ENCODE peak calls at places on chromosome 6, in four cellular contexts. One of them, this sample, is unnamed.

GRCh38 chr6:139862311-139862710 is 487.9 kb upstream of the CITED2 start:
- DNase-seq in neural crest cell: no peak
- DNase-seq in Calu3: no peak
- DNase-seq in Peyer's patch: no peak
- DNase-seq in this sample: no peak

GRCh38 chr6:51830666-51831065 is 256.7 kb downstream of the PKHD1 start:
- DNase-seq in neural crest cell: no peak
- DNase-seq in Calu3: no peak
- DNase-seq in Peyer's patch: no peak
- DNase-seq in this sample: no peak

GRCh38 chr6:56842602-56843475 is 112.1 kb upstream of the BEND6 start:
- DNase-seq in neural crest cell: peak; percentile 52
- DNase-seq in Calu3: peak; percentile 40
- DNase-seq in Peyer's patch: no peak
- DNase-seq in this sample: peak; percentile 79

GRCh38 chr6:147695819-147696218 is 187.3 kb downstream of the SAMD5 start:
- DNase-seq in neural crest cell: no peak
- DNase-seq in Calu3: no peak
- DNase-seq in Peyer's patch: no peak
- DNase-seq in this sample: no peak

GRCh38 chr6:168035661-168036616 is 38.5 kb downstream of the KIF25 start:
- DNase-seq in neural crest cell: no peak
- DNase-seq in Calu3: peak; percentile 47
- DNase-seq in Peyer's patch: peak; percentile 49
- DNase-seq in this sample: no peak

GRCh38 chr6:41100871-41101287 is 28.1 kb downstream of the NFYA start:
- DNase-seq in neural crest cell: no peak
- DNase-seq in Calu3: no peak
- DNase-seq in Peyer's patch: no peak
- DNase-seq in this sample: no peak

GRCh38 chr6:146100776-146101175 is 71.9 kb downstream of the GRM1 start:
- DNase-seq in neural crest cell: no peak
- DNase-seq in Calu3: no peak
- DNase-seq in Peyer's patch: no peak
- DNase-seq in this sample: no peak

GRCh38 chr6:161023316-161023715 is 31.7 kb downstream of the MAP3K4 start:
- DNase-seq in neural crest cell: no peak
- DNase-seq in Calu3: no peak
- DNase-seq in Peyer's patch: no peak
- DNase-seq in this sample: no peak

GRCh38 chr6:41462033-41462432 is 84.1 kb upstream of the FOXP4 start:
- DNase-seq in neural crest cell: no peak
- DNase-seq in Calu3: no peak
- DNase-seq in Peyer's patch: no peak
- DNase-seq in this sample: no peak

GRCh38 chr6:56806368-56806767 is 148.5 kb upstream of the BEND6 start:
- DNase-seq in neural crest cell: no peak
- DNase-seq in Calu3: no peak
- DNase-seq in Peyer's patch: no peak
- DNase-seq in this sample: no peak

GRCh38 chr6:23446394-23447001 is 679.5 kb upstream of the NRSN1 start:
- DNase-seq in neural crest cell: peak; percentile 3
- DNase-seq in Calu3: peak; percentile 23
- DNase-seq in Peyer's patch: no peak
- DNase-seq in this sample: peak; percentile 3

GRCh38 chr6:25017932-25018581 is 82.3 kb upstream of the RIPOR2 start:
- DNase-seq in neural crest cell: peak; percentile 22
- DNase-seq in Calu3: peak; percentile 90
- DNase-seq in Peyer's patch: peak; percentile 89
- DNase-seq in this sample: peak; percentile 50

GRCh38 chr6:69343856-69344255 is 453.0 kb downstream of the LMBRD1 start:
- DNase-seq in neural crest cell: no peak
- DNase-seq in Calu3: no peak
- DNase-seq in Peyer's patch: no peak
- DNase-seq in this sample: no peak

GRCh38 chr6:45650527-45651135 is 272.9 kb upstream of the SUPT3H start:
- DNase-seq in neural crest cell: no peak
- DNase-seq in Calu3: no peak
- DNase-seq in Peyer's patch: no peak
- DNase-seq in this sample: no peak

GRCh38 chr6:14466278-14466677 is 348.7 kb downstream of the CD83 start:
- DNase-seq in neural crest cell: no peak
- DNase-seq in Calu3: no peak
- DNase-seq in Peyer's patch: no peak
- DNase-seq in this sample: no peak

GRCh38 chr6:4281341-4282293 is 146.2 kb upstream of the ECI2 start:
- DNase-seq in neural crest cell: peak; percentile 9
- DNase-seq in Calu3: peak; percentile 55
- DNase-seq in Peyer's patch: peak; percentile 78
- DNase-seq in this sample: peak; percentile 56

GRCh38 chr6:113359155-113360140 is 497.7 kb upstream of the MARCKS start:
- DNase-seq in neural crest cell: no peak
- DNase-seq in Calu3: peak; percentile 40
- DNase-seq in Peyer's patch: no peak
- DNase-seq in this sample: no peak

GRCh38 chr6:132270745-132271414 is 130.4 kb downstream of the MOXD1 start:
- DNase-seq in neural crest cell: no peak
- DNase-seq in Calu3: no peak
- DNase-seq in Peyer's patch: no peak
- DNase-seq in this sample: no peak

GRCh38 chr6:128432394-128432793 is 88.0 kb downstream of the PTPRK start:
- DNase-seq in neural crest cell: no peak
- DNase-seq in Calu3: no peak
- DNase-seq in Peyer's patch: no peak
- DNase-seq in this sample: no peak

GRCh38 chr6:140956567-140957306 is 1176.0 kb upstream of the GJE1 start:
- DNase-seq in neural crest cell: no peak
- DNase-seq in Calu3: no peak
- DNase-seq in Peyer's patch: no peak
- DNase-seq in this sample: no peak

GRCh38 chr6:38503032-38503784 is 136.5 kb downstream of the BTBD9 start:
- DNase-seq in neural crest cell: no peak
- DNase-seq in Calu3: no peak
- DNase-seq in Peyer's patch: no peak
- DNase-seq in this sample: peak; percentile 5

GRCh38 chr6:117728626-117729025 is 53.4 kb downstream of the NUS1 start:
- DNase-seq in neural crest cell: no peak
- DNase-seq in Calu3: no peak
- DNase-seq in Peyer's patch: no peak
- DNase-seq in this sample: no peak

GRCh38 chr6:122996797-122997520 is 924 bp downstream of the CLVS2 start:
- DNase-seq in neural crest cell: no peak
- DNase-seq in Calu3: no peak
- DNase-seq in Peyer's patch: no peak
- DNase-seq in this sample: no peak

DNA sequence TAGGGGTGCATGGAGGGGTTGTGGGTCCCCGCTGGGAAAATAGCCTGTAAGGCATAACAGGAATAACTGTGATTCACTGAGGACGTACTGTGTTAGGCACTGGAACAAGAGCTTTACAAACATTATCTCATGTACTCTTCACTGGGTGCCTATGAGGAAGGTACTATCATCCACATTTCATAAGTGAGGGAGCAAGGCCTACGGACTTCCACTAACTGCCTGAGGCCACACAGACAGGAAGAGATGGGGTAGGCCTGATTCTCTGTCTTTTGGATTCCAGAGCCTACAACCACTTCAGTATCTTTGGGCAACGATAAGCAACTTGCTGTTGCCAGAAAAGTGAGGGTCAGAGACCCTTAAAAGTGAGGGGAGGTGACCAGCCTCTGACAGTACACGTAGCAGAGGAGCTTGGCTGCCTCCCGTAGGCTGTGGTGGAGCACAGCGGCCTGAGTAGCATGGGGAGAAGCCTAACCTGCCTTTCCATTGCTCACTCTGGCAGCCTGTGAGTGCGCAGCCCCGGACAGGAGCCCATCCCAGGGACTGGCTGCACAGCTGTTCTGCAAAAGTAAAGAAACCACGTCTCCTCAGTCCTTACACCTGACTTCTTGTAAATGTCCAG is 30.4 kb downstream of the PSMB1 start:
- DNase-seq in neural crest cell: no peak
- DNase-seq in Calu3: peak; percentile 3
- DNase-seq in Peyer's patch: no peak
- DNase-seq in this sample: peak; percentile 47
- TF ChIP-seq CTCF in neural crest cell: peak; percentile 46
- TF ChIP-seq CTCF in Calu3: no peak
- TF ChIP-seq CTCF in Peyer's patch: no peak
- TF ChIP-seq CTCF in this sample: peak; percentile 46

GRCh38 chr6:73134588-73134987 is 90.7 kb downstream of the KHDC1L start:
- DNase-seq in neural crest cell: peak; percentile 45
- DNase-seq in Calu3: peak; percentile 7
- DNase-seq in Peyer's patch: peak; percentile 50
- DNase-seq in this sample: peak; percentile 53
- TF ChIP-seq CTCF in neural crest cell: peak; percentile 59
- TF ChIP-seq CTCF in Calu3: peak; percentile 36
- TF ChIP-seq CTCF in Peyer's patch: no peak
- TF ChIP-seq CTCF in this sample: peak; percentile 30

DNA sequence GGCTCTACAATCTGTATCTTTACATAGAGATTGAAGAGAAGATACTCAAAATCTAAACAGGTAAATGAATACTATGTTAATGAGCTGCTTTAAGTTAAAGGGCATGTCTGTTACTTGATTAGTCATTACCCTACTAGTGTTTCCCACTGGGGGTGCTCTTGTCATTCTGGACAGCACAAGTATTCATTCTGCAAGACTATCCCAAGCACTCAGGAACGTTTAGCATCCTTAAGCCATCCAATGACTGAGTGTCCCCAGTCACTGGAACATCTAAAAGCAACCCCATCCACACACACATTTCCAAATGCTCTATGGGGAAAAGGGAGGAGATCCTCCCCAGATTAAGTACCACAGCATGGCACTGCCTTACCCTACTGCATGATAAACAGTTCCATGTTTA is 25.7 kb downstream of the EZR start:
- DNase-seq in neural crest cell: no peak
- DNase-seq in Calu3: no peak
- DNase-seq in Peyer's patch: no peak
- DNase-seq in this sample: no peak
- TF ChIP-seq CTCF in neural crest cell: peak; percentile 45
- TF ChIP-seq CTCF in Calu3: peak; percentile 27
- TF ChIP-seq CTCF in Peyer's patch: peak; percentile 13
- TF ChIP-seq CTCF in this sample: no peak

DNA sequence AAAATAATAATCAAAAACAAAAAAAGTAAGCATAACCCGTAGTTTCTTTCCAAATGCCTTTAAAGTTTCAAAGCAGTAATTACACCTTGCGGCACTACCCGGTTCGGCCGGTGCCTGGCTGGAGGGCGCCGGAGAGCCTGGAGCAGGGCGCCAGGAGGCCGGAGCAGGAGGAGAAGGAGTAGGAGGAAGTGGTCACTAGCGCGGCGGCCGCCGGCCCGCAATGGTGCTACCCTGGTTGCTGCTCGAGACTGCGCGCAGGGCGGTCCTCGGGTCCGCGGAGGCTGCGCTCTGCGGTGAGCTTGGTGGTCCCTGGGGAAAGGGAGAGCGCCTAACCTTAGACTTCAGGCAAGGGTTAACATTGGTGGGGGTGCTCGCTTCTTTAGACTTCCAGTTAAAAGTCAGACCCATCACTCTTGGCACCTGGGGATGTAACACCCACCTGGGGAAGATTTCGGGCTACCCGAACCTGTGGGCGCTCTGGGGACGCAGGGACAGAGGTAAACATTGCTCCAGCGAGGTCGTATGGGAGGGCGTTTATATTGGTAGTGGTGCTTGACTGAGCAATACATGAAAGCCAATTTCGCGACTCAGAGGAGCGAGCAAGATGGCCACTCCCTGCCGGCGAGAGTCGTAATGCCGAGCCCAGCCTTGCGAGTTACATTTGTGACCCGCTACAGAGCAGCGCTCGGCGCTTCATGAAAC is 5.8 kb upstream of the USP45 start:
- DNase-seq in neural crest cell: peak; percentile 70
- DNase-seq in Calu3: peak; percentile 88
- DNase-seq in Peyer's patch: peak; percentile 94
- DNase-seq in this sample: peak; percentile 84
- TF ChIP-seq CTCF in neural crest cell: peak; percentile 76
- TF ChIP-seq CTCF in Calu3: peak; percentile 82
- TF ChIP-seq CTCF in Peyer's patch: peak; percentile 75
- TF ChIP-seq CTCF in this sample: peak; percentile 82

DNA sequence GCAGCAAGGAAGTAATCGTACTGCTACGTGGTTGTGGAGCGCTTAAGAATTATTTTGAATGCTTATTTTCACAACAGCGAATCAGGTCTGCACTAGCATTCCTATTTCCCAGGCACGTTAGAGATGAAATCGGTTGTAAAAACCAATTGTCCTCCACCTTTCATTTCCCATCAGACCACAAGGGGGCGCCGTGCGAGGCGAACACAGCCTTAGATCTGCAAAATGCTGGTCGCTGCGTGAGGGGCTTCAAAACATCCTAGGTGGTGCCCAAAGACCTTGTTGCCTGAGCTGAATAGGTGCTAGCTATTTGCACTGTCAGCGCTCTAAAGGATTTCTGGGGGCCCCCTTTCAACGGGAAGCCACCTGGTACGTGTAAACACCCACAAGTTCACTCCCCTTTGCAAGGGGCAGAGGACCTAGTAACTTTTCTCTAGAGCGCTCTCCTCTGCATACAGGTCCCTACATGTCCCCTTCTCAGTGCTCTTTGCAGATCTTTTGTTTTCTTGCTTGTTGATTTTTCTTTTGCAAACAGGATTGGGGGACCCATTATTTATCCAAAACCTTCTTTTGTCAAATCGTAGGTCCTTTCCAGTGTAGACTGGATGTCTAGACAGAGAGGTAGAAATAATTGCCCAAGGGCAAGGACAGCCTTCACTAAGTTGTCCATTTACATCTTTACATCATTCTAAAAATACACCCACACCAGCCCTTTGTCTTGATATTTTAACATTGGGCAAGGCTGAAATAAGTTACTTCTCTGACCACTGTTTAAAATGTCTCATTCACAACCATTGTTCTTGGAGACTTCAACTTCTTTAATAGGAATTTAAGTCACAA is 59.7 kb downstream of the NEDD9 start:
- DNase-seq in neural crest cell: peak; percentile 83
- DNase-seq in Calu3: peak; percentile 68
- DNase-seq in Peyer's patch: peak; percentile 89
- DNase-seq in this sample: peak; percentile 83
- TF ChIP-seq CTCF in neural crest cell: peak; percentile 85
- TF ChIP-seq CTCF in Calu3: peak; percentile 66
- TF ChIP-seq CTCF in Peyer's patch: peak; percentile 93
- TF ChIP-seq CTCF in this sample: peak; percentile 82

This sample was measured in nephron progenitor cell.